ENCODE peak calls at places on chromosomes 4 and X, in four cellular contexts. V is esophagus muscularis mucosa, R is right lobe of liver, J is gastrocnemius medialis. I is an unnamed sample.

GRCh38 chrX:13287816-13288215 is 32.0 kb downstream of the ATXN3L start:
- DNase-seq in V (no peak), R (no peak), J (no peak), I (no peak)

GRCh38 chrX:108167211-108167872 is 75.8 kb downstream of the ATG4A start:
- DNase-seq in V (no peak), R (no peak), J (no peak), I (peak; percentile 21)

GRCh38 chr4:104677122-104677521 is 182.4 kb upstream of the CXXC4 start:
- DNase-seq in V (no peak), R (no peak), J (no peak), I (no peak)

GRCh38 chr4:107183155-107183774 is 147.2 kb upstream of the DKK2 start:
- DNase-seq in V (no peak), R (no peak), J (no peak), I (peak; percentile 40)

GRCh38 chrX:107851215-107851614 is 25.5 kb downstream of the MID2 start:
- DNase-seq in V (no peak), R (no peak), J (no peak), I (no peak)

GRCh38 chrX:134999469-134999868 is 8.7 kb downstream of the SMIM10 start:
- DNase-seq in V (no peak), R (no peak), J (no peak), I (no peak)

GRCh38 chr4:2691313-2691712 is 64.8 kb downstream of the TNIP2 start:
- DNase-seq in V (no peak), R (no peak), J (no peak), I (no peak)

GRCh38 chr4:20483416-20483815 is 216.8 kb upstream of the PACRGL start:
- DNase-seq in V (no peak), R (no peak), J (no peak), I (no peak)

GRCh38 chrX:41909068-41909467 is 14.3 kb downstream of the CASK start:
- DNase-seq in V (no peak), R (no peak), J (no peak), I (no peak)

GRCh38 chr4:41976775-41977516 is 4.6 kb upstream of the DCAF4L1 start:
- DNase-seq in V (no peak), R (no peak), J (no peak), I (no peak)

GRCh38 chrX:77444075-77444474 is 3.1 kb upstream of the FGF16 start:
- DNase-seq in V (no peak), R (no peak), J (no peak), I (no peak)

GRCh38 chr4:163565228-163566040 is 70.9 kb downstream of the TMA16 start:
- DNase-seq in V (no peak), R (no peak), J (no peak), I (no peak)

GRCh38 chr4:127709456-127709855 is 20.7 kb upstream of the SLC25A31 start:
- DNase-seq in V (no peak), R (no peak), J (no peak), I (no peak)

GRCh38 chr4:75338352-75338880 is 175.8 kb downstream of the RCHY1 start:
- DNase-seq in V (no peak), R (no peak), J (no peak), I (no peak)

GRCh38 chr4:107389965-107390364 is 330.1 kb downstream of the PAPSS1 start:
- DNase-seq in V (no peak), R (no peak), J (no peak), I (no peak)

GRCh38 chr4:26131711-26132110 is 189.1 kb upstream of the RBPJ start:
- DNase-seq in V (no peak), R (no peak), J (no peak), I (no peak)

GRCh38 chrX:16559206-16559619 is 90.7 kb upstream of the S100G start:
- DNase-seq in V (no peak), R (no peak), J (no peak), I (no peak)

GRCh38 chr4:180674629-180675367 is 1568.4 kb upstream of the TENM3 start:
- DNase-seq in V (no peak), R (no peak), J (no peak), I (no peak)

GRCh38 chr4:34679228-34679627 is 1565.1 kb downstream of the ARAP2 start:
- DNase-seq in V (no peak), R (no peak), J (no peak), I (no peak)

GRCh38 chr4:177444911-177445736 is 2.9 kb upstream of the AGA start:
- DNase-seq in V (no peak), R (no peak), J (no peak), I (no peak)

GRCh38 chrX:109934434-109934833 is 68.5 kb upstream of the TMEM164 start:
- DNase-seq in V (no peak), R (no peak), J (no peak), I (no peak)

GRCh38 chr4:52402582-52402981 is 256.5 kb downstream of the USP46 start:
- DNase-seq in V (no peak), R (no peak), J (no peak), I (no peak)

GRCh38 chrX:41526925-41527324 is 79.8 kb downstream of the NYX start:
- DNase-seq in V (no peak), R (no peak), J (no peak), I (no peak)

GRCh38 chr4:951594-952468 is 19.6 kb downstream of the TMEM175 start:
- DNase-seq in V (no peak), R (no peak), J (no peak), I (peak; percentile 8)

GRCh38 chrX:119502727-119503483 is 34.7 kb downstream of the SLC25A5 start:
- DNase-seq in V (no peak), R (no peak), J (no peak), I (peak; percentile 6)

GRCh38 chr4:69907151-69907550 is 23.7 kb upstream of the CSN1S1 start:
- DNase-seq in V (no peak), R (no peak), J (no peak), I (no peak)

GRCh38 chrX:8520791-8521190 is 56.2 kb downstream of the VCX3B start:
- DNase-seq in V (no peak), R (no peak), J (no peak), I (no peak)

GRCh38 chr4:185426960-185427688 is 1.4 kb upstream of the UFSP2 start:
- DNase-seq in V (no peak), R (no peak), J (no peak), I (no peak)

GRCh38 chr4:186698525-186698924 is 25.1 kb downstream of the FAT1 start:
- DNase-seq in V (no peak), R (no peak), J (no peak), I (no peak)
- H3K4me1 ChIP-seq in V (peaks cover 63% of the 10 kb centered on the region), R (no peaks in the 10 kb centered on the region), J (peaks cover 7% of the 10 kb centered on the region), I (no peaks in the 10 kb centered on the region)

DNA sequence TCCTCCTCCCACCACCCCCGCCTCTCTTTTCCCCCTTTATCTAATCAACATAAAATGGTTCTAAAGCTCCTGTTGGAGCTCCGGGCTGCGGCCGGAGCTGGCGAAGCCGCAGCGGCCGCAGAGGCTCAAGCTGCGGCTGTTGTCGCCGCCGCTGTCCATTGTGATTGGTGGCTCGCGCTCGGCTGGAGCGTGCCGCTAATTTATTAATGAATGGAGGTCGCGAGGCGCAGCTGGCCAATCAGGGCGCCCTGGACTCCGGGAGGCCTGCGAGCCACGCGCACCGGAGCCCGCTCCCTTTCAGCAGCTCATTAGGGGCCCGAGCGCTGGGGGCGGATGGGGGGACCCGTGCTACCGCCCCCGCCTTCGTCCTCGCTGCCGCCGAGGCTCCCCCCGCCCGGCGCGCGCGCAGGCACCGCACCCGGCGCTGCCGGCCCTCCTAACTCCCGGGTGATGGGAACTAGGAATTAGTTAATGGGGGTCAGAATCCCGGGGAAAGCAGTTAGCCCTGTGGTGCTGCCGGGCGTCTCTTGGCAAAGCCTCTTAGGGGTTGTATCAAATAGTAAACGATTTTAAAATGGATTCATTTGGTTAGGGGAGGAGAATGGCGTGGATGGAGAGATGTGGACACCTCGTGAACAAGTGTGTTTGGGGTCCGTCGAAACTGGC is 554 bp upstream of the NEUROG2 start:
- DNase-seq in V (no peak), R (no peak), J (no peak), I (no peak)
- H3K4me3 ChIP-seq in V (peak overlapping the region; percentile 60), R (no peak overlapping the region), J (peak overlapping the region; percentile 65), I (no peak overlapping the region)

DNA sequence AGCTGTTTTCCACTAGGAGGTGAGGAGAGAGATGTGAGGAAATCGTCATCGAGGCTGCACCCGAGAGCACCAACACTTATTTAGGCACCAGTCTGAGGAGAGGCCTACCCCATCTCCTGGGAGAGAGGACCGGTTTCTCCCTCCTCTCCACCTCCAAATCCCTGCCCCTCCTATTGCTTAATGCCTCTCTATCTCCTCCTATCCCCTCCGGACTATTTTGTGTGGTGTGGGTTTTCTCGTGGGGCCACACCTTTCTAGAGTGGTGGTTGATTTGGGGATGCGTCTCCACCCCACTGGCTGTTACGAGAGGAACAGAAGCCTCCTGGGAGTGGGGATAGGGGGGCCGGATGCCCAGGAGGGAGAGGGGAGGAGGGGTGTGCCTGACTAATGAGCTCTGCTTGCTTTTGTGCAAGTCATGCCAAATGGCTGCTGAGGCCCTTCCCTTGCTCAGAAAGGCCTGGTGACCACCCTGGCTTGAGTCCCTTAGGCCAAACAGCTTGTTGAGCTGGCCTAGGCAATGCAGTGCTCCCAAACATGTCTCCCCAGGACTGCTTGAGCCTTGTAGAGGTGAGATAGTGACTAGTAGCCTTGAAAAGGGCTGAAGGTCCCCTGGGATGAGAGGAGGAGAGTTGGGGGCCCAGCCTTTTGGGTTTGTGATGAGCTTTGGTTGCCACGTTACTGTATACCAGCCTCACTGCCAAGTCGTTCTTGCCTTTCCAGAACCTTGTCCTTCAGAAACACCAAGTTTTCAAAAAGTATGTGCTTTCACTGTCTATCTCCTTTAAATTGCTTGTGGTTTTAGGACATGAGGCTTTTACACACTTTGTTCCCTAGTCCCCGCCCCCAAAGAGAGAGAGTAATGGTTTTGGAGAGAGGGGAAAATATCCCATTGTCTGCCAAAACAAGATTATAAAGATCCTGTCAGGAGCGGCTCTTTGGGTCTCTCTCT is 1.2 kb downstream of the MSN start:
- DNase-seq in V (no peak), R (peak; percentile 68), J (peak; percentile 40), I (peak; percentile 64)
- TF ChIP-seq POLR2A in V (peak; percentile 35), R (no peak), J (peak; percentile 34), I (no peak)

DNA sequence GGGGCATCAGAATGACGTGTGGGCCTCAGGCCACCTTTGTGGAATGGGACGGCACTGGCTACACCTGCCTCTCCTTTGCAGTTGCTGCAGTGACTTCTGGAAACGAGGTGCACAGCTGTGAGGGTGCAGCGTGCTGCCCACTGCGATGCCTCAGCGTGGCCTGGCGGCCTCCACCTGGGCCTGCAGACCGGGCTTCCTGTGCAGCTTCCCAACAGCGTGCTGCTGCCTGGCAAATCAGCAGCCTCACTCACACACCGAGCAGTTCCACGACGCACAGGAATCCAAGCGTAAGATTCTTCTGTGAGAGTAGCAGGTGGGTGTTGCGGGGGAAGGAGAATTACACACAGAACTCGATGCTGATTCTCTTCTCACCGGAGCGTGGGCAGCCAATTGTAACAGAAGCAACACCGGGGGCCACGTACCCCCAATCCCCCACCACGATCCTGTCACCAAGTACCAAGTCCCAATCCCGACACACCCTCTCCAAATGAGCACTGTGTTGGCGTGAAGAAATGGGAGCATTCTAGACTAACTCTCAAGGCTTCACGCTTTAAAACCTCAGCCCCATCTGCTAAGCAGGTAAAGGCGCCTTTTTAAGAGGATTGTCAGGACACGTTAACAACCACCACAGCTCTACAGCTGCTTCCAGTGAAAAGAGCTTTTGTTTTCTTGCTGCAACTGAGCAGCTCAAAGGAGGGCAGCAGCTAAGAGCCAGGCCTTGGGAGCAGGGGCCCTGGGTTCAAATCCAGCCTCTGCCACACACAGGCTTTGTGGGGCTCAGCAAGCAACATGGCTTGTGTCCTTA is 16.9 kb downstream of the WDR1 start:
- DNase-seq in V (no peak), R (no peak), J (no peak), I (no peak)
- H3K4me1 ChIP-seq in V (peaks cover 100% of the 10 kb centered on the region), R (no peaks in the 10 kb centered on the region), J (peaks cover 100% of the 10 kb centered on the region), I (peaks cover 51% of the 10 kb centered on the region)